ENCODE peak calls at places on chromosomes 11 and 22, in nine cellular contexts. One of them, this sample, is unnamed.

GRCh38 chr22:27754247-27754887 is 47.2 kb downstream of the MN1 start:
- DNase-seq in upper lobe of right lung: no peak
- DNase-seq in AG09319: no peak
- DNase-seq in AG10803: peak; percentile 45
- DNase-seq in tibial artery: no peak
- DNase-seq in PC-3: no peak
- DNase-seq in OCI-LY7: no peak
- DNase-seq in fibroblast of mammary gland: no peak
- DNase-seq in tibial nerve: no peak
- DNase-seq in this sample: no peak

GRCh38 chr11:10659339-10660216 is 34.0 kb downstream of the IRAG1 start:
- DNase-seq in upper lobe of right lung: peak; percentile 81
- DNase-seq in AG09319: no peak
- DNase-seq in AG10803: peak; percentile 97
- DNase-seq in tibial artery: peak; percentile 83
- DNase-seq in PC-3: peak; percentile 90
- DNase-seq in OCI-LY7: no peak
- DNase-seq in fibroblast of mammary gland: peak; percentile 94
- DNase-seq in tibial nerve: peak; percentile 64
- DNase-seq in this sample: peak; percentile 85

GRCh38 chr11:128422576-128423370 is 164.6 kb downstream of the ETS1 start:
- DNase-seq in upper lobe of right lung: no peak
- DNase-seq in AG09319: no peak
- DNase-seq in AG10803: no peak
- DNase-seq in tibial artery: no peak
- DNase-seq in PC-3: no peak
- DNase-seq in OCI-LY7: no peak
- DNase-seq in fibroblast of mammary gland: no peak
- DNase-seq in tibial nerve: no peak
- DNase-seq in this sample: no peak

GRCh38 chr11:119266517-119267255 is 50.2 kb downstream of the MCAM start:
- DNase-seq in upper lobe of right lung: no peak
- DNase-seq in AG09319: no peak
- DNase-seq in AG10803: no peak
- DNase-seq in tibial artery: no peak
- DNase-seq in PC-3: no peak
- DNase-seq in OCI-LY7: no peak
- DNase-seq in fibroblast of mammary gland: no peak
- DNase-seq in tibial nerve: no peak
- DNase-seq in this sample: no peak

GRCh38 chr22:27224485-27225364 is 567.3 kb downstream of the MIAT start:
- DNase-seq in upper lobe of right lung: no peak
- DNase-seq in AG09319: no peak
- DNase-seq in AG10803: peak; percentile 90
- DNase-seq in tibial artery: no peak
- DNase-seq in PC-3: no peak
- DNase-seq in OCI-LY7: no peak
- DNase-seq in fibroblast of mammary gland: no peak
- DNase-seq in tibial nerve: peak; percentile 39
- DNase-seq in this sample: peak; percentile 84

GRCh38 chr11:122711831-122712378 is 56.4 kb downstream of the UBASH3B start:
- DNase-seq in upper lobe of right lung: no peak
- DNase-seq in AG09319: no peak
- DNase-seq in AG10803: peak; percentile 66
- DNase-seq in tibial artery: no peak
- DNase-seq in PC-3: peak; percentile 78
- DNase-seq in OCI-LY7: peak; percentile 45
- DNase-seq in fibroblast of mammary gland: no peak
- DNase-seq in tibial nerve: no peak
- DNase-seq in this sample: peak; percentile 57

GRCh38 chr22:20979243-20979809 is 2.8 kb upstream of the LZTR1 start:
- DNase-seq in upper lobe of right lung: peak; percentile 91
- DNase-seq in AG09319: no peak
- DNase-seq in AG10803: peak; percentile 54
- DNase-seq in tibial artery: no peak
- DNase-seq in PC-3: no peak
- DNase-seq in OCI-LY7: no peak
- DNase-seq in fibroblast of mammary gland: peak; percentile 82
- DNase-seq in tibial nerve: no peak
- DNase-seq in this sample: peak; percentile 86

GRCh38 chr11:69187540-69188065 is 31.9 kb downstream of the SMIM38 start:
- DNase-seq in upper lobe of right lung: no peak
- DNase-seq in AG09319: no peak
- DNase-seq in AG10803: no peak
- DNase-seq in tibial artery: no peak
- DNase-seq in PC-3: no peak
- DNase-seq in OCI-LY7: no peak
- DNase-seq in fibroblast of mammary gland: no peak
- DNase-seq in tibial nerve: no peak
- DNase-seq in this sample: no peak

GRCh38 chr11:285021-285893 is 3.7 kb upstream of the PGGHG start:
- DNase-seq in upper lobe of right lung: peak; percentile 48
- DNase-seq in AG09319: no peak
- DNase-seq in AG10803: no peak
- DNase-seq in tibial artery: no peak
- DNase-seq in PC-3: no peak
- DNase-seq in OCI-LY7: no peak
- DNase-seq in fibroblast of mammary gland: no peak
- DNase-seq in tibial nerve: no peak
- DNase-seq in this sample: no peak

GRCh38 chr11:9573775-9574555 is 495 bp downstream of the WEE1 start:
- DNase-seq in upper lobe of right lung: peak; percentile 76
- DNase-seq in AG09319: no peak
- DNase-seq in AG10803: no peak
- DNase-seq in tibial artery: peak; percentile 27
- DNase-seq in PC-3: no peak
- DNase-seq in OCI-LY7: peak; percentile 48
- DNase-seq in fibroblast of mammary gland: no peak
- DNase-seq in tibial nerve: no peak
- DNase-seq in this sample: peak; percentile 13

GRCh38 chr11:45926536-45927331 is 4.3 kb downstream of the LARGE2 start:
- DNase-seq in upper lobe of right lung: peak; percentile 61
- DNase-seq in AG09319: no peak
- DNase-seq in AG10803: no peak
- DNase-seq in tibial artery: no peak
- DNase-seq in PC-3: no peak
- DNase-seq in OCI-LY7: no peak
- DNase-seq in fibroblast of mammary gland: no peak
- DNase-seq in tibial nerve: no peak
- DNase-seq in this sample: no peak

GRCh38 chr11:43021466-43021865 is 290.3 kb upstream of the API5 start:
- DNase-seq in upper lobe of right lung: no peak
- DNase-seq in AG09319: no peak
- DNase-seq in AG10803: no peak
- DNase-seq in tibial artery: no peak
- DNase-seq in PC-3: peak; percentile 15
- DNase-seq in OCI-LY7: peak; percentile 15
- DNase-seq in fibroblast of mammary gland: no peak
- DNase-seq in tibial nerve: no peak
- DNase-seq in this sample: no peak

GRCh38 chr11:94652735-94653284 is 85.6 kb downstream of the PIWIL4 start:
- DNase-seq in upper lobe of right lung: no peak
- DNase-seq in AG09319: no peak
- DNase-seq in AG10803: no peak
- DNase-seq in tibial artery: no peak
- DNase-seq in PC-3: no peak
- DNase-seq in OCI-LY7: no peak
- DNase-seq in fibroblast of mammary gland: no peak
- DNase-seq in tibial nerve: no peak
- DNase-seq in this sample: no peak

GRCh38 chr11:69101100-69101791 is 52.5 kb downstream of the TPCN2 start:
- DNase-seq in upper lobe of right lung: peak; percentile 93
- DNase-seq in AG09319: peak; percentile 65
- DNase-seq in AG10803: peak; percentile 79
- DNase-seq in tibial artery: peak; percentile 64
- DNase-seq in PC-3: peak; percentile 95
- DNase-seq in OCI-LY7: peak; percentile 60
- DNase-seq in fibroblast of mammary gland: peak; percentile 68
- DNase-seq in tibial nerve: peak; percentile 46
- DNase-seq in this sample: peak; percentile 77

GRCh38 chr11:118263694-118264567 is at the start of gene MPZL2:
- DNase-seq in upper lobe of right lung: peak; percentile 83
- DNase-seq in AG09319: no peak
- DNase-seq in AG10803: no peak
- DNase-seq in tibial artery: peak; percentile 26
- DNase-seq in PC-3: peak; percentile 95
- DNase-seq in OCI-LY7: no peak
- DNase-seq in fibroblast of mammary gland: no peak
- DNase-seq in tibial nerve: peak; percentile 6
- DNase-seq in this sample: no peak

GRCh38 chr11:109547356-109548027 is 125.5 kb downstream of the C11orf87 start:
- DNase-seq in upper lobe of right lung: no peak
- DNase-seq in AG09319: no peak
- DNase-seq in AG10803: peak; percentile 94
- DNase-seq in tibial artery: no peak
- DNase-seq in PC-3: peak; percentile 78
- DNase-seq in OCI-LY7: no peak
- DNase-seq in fibroblast of mammary gland: peak; percentile 49
- DNase-seq in tibial nerve: no peak
- DNase-seq in this sample: peak; percentile 78

GRCh38 chr11:9858218-9858617 is 194.3 kb downstream of the SWAP70 start:
- DNase-seq in upper lobe of right lung: no peak
- DNase-seq in AG09319: no peak
- DNase-seq in AG10803: no peak
- DNase-seq in tibial artery: no peak
- DNase-seq in PC-3: no peak
- DNase-seq in OCI-LY7: no peak
- DNase-seq in fibroblast of mammary gland: peak; percentile 45
- DNase-seq in tibial nerve: no peak
- DNase-seq in this sample: no peak

GRCh38 chr11:122808494-122808893 is 29.8 kb upstream of the CRTAM start:
- DNase-seq in upper lobe of right lung: no peak
- DNase-seq in AG09319: no peak
- DNase-seq in AG10803: peak; percentile 54
- DNase-seq in tibial artery: no peak
- DNase-seq in PC-3: no peak
- DNase-seq in OCI-LY7: peak; percentile 30
- DNase-seq in fibroblast of mammary gland: peak; percentile 80
- DNase-seq in tibial nerve: no peak
- DNase-seq in this sample: peak; percentile 81

GRCh38 chr11:103326070-103326794 is 217.0 kb downstream of the DYNC2H1 start:
- DNase-seq in upper lobe of right lung: no peak
- DNase-seq in AG09319: peak; percentile 73
- DNase-seq in AG10803: peak; percentile 95
- DNase-seq in tibial artery: peak; percentile 20
- DNase-seq in PC-3: peak; percentile 92
- DNase-seq in OCI-LY7: peak; percentile 51
- DNase-seq in fibroblast of mammary gland: peak; percentile 84
- DNase-seq in tibial nerve: peak; percentile 59
- DNase-seq in this sample: peak; percentile 89

DNA sequence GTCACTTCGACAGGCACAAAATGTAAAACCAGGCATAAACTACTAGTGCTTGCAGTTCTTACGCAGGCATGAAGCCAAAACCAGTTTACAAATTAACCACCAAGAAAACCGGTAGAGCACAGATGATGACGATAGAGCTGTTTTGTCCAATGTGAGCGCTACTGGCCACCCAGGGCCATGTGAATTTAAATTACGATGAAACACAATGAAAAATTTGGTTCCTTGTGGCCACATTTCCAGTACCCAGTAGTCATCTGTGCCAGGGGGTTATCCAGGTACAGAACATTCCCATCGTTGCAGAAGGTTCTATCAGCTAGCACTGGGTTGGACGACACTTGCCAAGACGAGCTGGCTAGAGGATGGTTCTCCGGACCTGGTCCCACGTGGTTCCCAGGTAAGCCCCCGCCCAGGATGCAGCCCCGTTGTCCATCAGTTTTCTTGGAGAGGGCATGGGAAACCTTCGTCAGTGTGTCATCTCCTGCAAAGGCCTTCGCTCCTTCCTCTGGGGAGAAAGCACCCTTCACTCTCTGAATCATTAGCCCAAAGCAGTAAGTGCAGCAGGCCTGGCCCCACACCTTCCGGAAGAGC is 1.1 kb upstream of the CD81 start:
- DNase-seq in upper lobe of right lung: peak; percentile 62
- DNase-seq in AG09319: no peak
- DNase-seq in AG10803: no peak
- DNase-seq in tibial artery: no peak
- DNase-seq in PC-3: no peak
- DNase-seq in OCI-LY7: no peak
- DNase-seq in fibroblast of mammary gland: no peak
- DNase-seq in tibial nerve: no peak
- DNase-seq in this sample: no peak
- TF ChIP-seq CTCF in upper lobe of right lung: no peak
- TF ChIP-seq CTCF in AG09319: no peak
- TF ChIP-seq CTCF in AG10803: no peak
- TF ChIP-seq CTCF in tibial artery: no peak
- TF ChIP-seq CTCF in PC-3: no peak
- TF ChIP-seq CTCF in OCI-LY7: no peak
- TF ChIP-seq CTCF in fibroblast of mammary gland: no peak
- TF ChIP-seq CTCF in tibial nerve: no peak
- TF ChIP-seq CTCF in this sample: no peak

GRCh38 chr11:59810189-59810910 is at the start of gene MRPL16:
- DNase-seq in upper lobe of right lung: peak; percentile 94
- DNase-seq in AG09319: peak; percentile 67
- DNase-seq in AG10803: peak; percentile 87
- DNase-seq in tibial artery: peak; percentile 79
- DNase-seq in PC-3: peak; percentile 97
- DNase-seq in OCI-LY7: peak; percentile 96
- DNase-seq in fibroblast of mammary gland: peak; percentile 86
- DNase-seq in tibial nerve: peak; percentile 72
- DNase-seq in this sample: peak; percentile 91
- TF ChIP-seq CTCF in upper lobe of right lung: peak; percentile 14
- TF ChIP-seq CTCF in AG09319: no peak
- TF ChIP-seq CTCF in AG10803: no peak
- TF ChIP-seq CTCF in tibial artery: no peak
- TF ChIP-seq CTCF in PC-3: peak; percentile 49
- TF ChIP-seq CTCF in OCI-LY7: peak; percentile 63
- TF ChIP-seq CTCF in fibroblast of mammary gland: no peak
- TF ChIP-seq CTCF in tibial nerve: no peak
- TF ChIP-seq CTCF in this sample: no peak

DNA sequence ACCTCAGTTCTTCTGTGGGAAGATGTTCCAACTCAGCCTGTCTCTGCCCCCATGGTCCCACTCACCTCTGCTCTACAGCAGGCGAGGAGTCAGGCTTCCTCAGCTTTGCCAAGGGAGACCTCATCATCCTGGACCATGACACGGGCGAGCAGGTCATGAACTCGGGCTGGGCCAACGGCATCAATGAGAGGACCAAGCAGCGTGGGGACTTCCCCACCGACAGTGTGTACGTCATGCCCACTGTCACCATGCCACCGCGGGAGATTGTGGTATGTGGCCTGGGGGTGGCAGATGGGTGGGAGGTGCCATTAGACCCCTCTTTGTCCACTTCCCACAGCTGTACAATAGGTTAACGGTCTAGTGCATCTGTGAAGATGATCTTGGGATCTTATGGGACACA is 73.3 kb downstream of the MYO7A start:
- DNase-seq in upper lobe of right lung: peak; percentile 45
- DNase-seq in AG09319: no peak
- DNase-seq in AG10803: no peak
- DNase-seq in tibial artery: peak; percentile 17
- DNase-seq in PC-3: no peak
- DNase-seq in OCI-LY7: no peak
- DNase-seq in fibroblast of mammary gland: no peak
- DNase-seq in tibial nerve: no peak
- DNase-seq in this sample: no peak
- TF ChIP-seq CTCF in upper lobe of right lung: no peak
- TF ChIP-seq CTCF in AG09319: no peak
- TF ChIP-seq CTCF in AG10803: no peak
- TF ChIP-seq CTCF in tibial artery: no peak
- TF ChIP-seq CTCF in PC-3: no peak
- TF ChIP-seq CTCF in OCI-LY7: no peak
- TF ChIP-seq CTCF in fibroblast of mammary gland: no peak
- TF ChIP-seq CTCF in tibial nerve: no peak
- TF ChIP-seq CTCF in this sample: no peak

GRCh38 chr11:75158241-75158640 is 7.3 kb downstream of the SLCO2B1 start:
- DNase-seq in upper lobe of right lung: no peak
- DNase-seq in AG09319: no peak
- DNase-seq in AG10803: no peak
- DNase-seq in tibial artery: no peak
- DNase-seq in PC-3: no peak
- DNase-seq in OCI-LY7: no peak
- DNase-seq in fibroblast of mammary gland: no peak
- DNase-seq in tibial nerve: no peak
- DNase-seq in this sample: no peak
- TF ChIP-seq CTCF in upper lobe of right lung: no peak
- TF ChIP-seq CTCF in AG09319: no peak
- TF ChIP-seq CTCF in AG10803: no peak
- TF ChIP-seq CTCF in tibial artery: no peak
- TF ChIP-seq CTCF in PC-3: no peak
- TF ChIP-seq CTCF in OCI-LY7: no peak
- TF ChIP-seq CTCF in fibroblast of mammary gland: no peak
- TF ChIP-seq CTCF in tibial nerve: no peak
- TF ChIP-seq CTCF in this sample: no peak